ENCODE peak calls at places on chromosomes 7 and 10, in six cellular contexts. H is epithelial cell of esophagus, X is H7, U is Calu3, I is NCI-H1436 treated with DMSO at 0.1 percent for 48 hours, J is astrocyte of the cerebellum. N is an unnamed sample.

GRCh38 chr10:42935466-42935865 is 141.4 kb upstream of the RET start:
- DNase-seq in I (no peak), X (no peak), H (no peak), U (no peak), J (no peak), N (no peak)

GRCh38 chr10:74542077-74542476 is 284.3 kb upstream of the KAT6B start:
- DNase-seq in H (peak; percentile 68), J (no peak), U (no peak), X (no peak), I (no peak), N (no peak)

GRCh38 chr10:86345296-86346168 is 21.1 kb downstream of the GRID1 start:
- DNase-seq in J (no peak), I (no peak), H (peak; percentile 20), X (no peak), U (peak; percentile 72), N (no peak)

GRCh38 chr10:86688398-86688921 is 20.1 kb downstream of the LDB3 start:
- DNase-seq in I (no peak), U (peak; percentile 49), J (peak; percentile 53), H (peak; percentile 74), X (peak; percentile 91), N (peak; percentile 71)

GRCh38 chr10:87656431-87657072 is 3.1 kb upstream of the PAPSS2 start:
- DNase-seq in X (peak; percentile 67), H (peak; percentile 45), J (no peak), I (no peak), U (no peak), N (peak; percentile 55)

GRCh38 chr10:69948261-69948660 is 104.4 kb upstream of the MACROH2A2 start:
- DNase-seq in I (no peak), U (no peak), H (no peak), X (no peak), J (no peak), N (no peak)

GRCh38 chr10:125375210-125375609 is 214.8 kb upstream of the CTBP2 start:
- DNase-seq in X (no peak), J (no peak), H (peak; percentile 42), I (no peak), U (peak; percentile 35), N (no peak)

GRCh38 chr7:137717811-137718271 is 128.9 kb downstream of the DGKI start:
- DNase-seq in H (peak; percentile 54), U (no peak), I (no peak), J (peak; percentile 49), X (peak; percentile 53), N (no peak)

GRCh38 chr7:44867073-44867990 is 18.0 kb downstream of the PURB start:
- DNase-seq in I (no peak), J (peak; percentile 75), X (no peak), H (peak; percentile 89), U (no peak), N (peak; percentile 45)

GRCh38 chr10:29841724-29842649 is 207.2 kb upstream of the SVIL start:
- DNase-seq in H (peak; percentile 38), J (no peak), I (peak; percentile 73), X (peak; percentile 38), U (peak; percentile 74), N (no peak)

GRCh38 chr10:129972145-129972965 is 8.3 kb upstream of the EBF3 start:
- DNase-seq in I (no peak), H (no peak), J (no peak), X (peak; percentile 86), U (no peak), N (no peak)